ENCODE peak calls at places on chromosome 22, in eight cellular contexts. I, P, R, T, W, X, N and Z are unnamed samples.

GRCh38 chr22:19759459-19759993 is 1.1 kb upstream of the TBX1 start:
- DNase-seq in N (no peak), P (no peak), I (no peak), T (no peak), R (no peak), X (no peak), W (no peak), Z (no peak)

GRCh38 chr22:28044546-28045173 is 125.6 kb upstream of the PITPNB start:
- DNase-seq in R (no peak), W (no peak), P (no peak), T (no peak), X (no peak), N (no peak), I (no peak), Z (no peak)

GRCh38 chr22:47564651-47565050 is 802.2 kb downstream of the TBC1D22A start:
- DNase-seq in I (no peak), W (peak; percentile 9), N (no peak), T (no peak), X (peak; percentile 34), R (no peak), P (no peak), Z (no peak)

GRCh38 chr22:19448739-19449421 is 1.4 kb upstream of the C22orf39 start:
- DNase-seq in X (no peak), W (no peak), N (no peak), R (no peak), I (no peak), T (no peak), P (no peak), Z (no peak)

GRCh38 chr22:30305519-30305905 is 16.2 kb upstream of the CASTOR1 start:
- DNase-seq in P (peak; percentile 71), N (no peak), R (no peak), T (peak; percentile 71), X (peak; percentile 89), I (no peak), W (no peak), Z (peak; percentile 74)

GRCh38 chr22:44702479-44703219 is 645 bp downstream of the PRR5 start:
- DNase-seq in X (no peak), R (no peak), P (peak; percentile 25), I (peak; percentile 23), T (no peak), N (no peak), W (no peak), Z (no peak)

GRCh38 chr22:31343235-31344191 is 2.6 kb downstream of the PATZ1 start:
- DNase-seq in R (peak; percentile 87), T (no peak), N (no peak), I (peak; percentile 93), P (peak; percentile 40), W (peak; percentile 89), X (no peak), Z (peak; percentile 90)

GRCh38 chr22:44211946-44212930 is 31.5 kb downstream of the PARVG start:
- DNase-seq in W (no peak), P (no peak), I (no peak), X (no peak), R (no peak), N (no peak), T (no peak), Z (no peak)

GRCh38 chr22:37190262-37190780 is 2.3 kb upstream of the C1QTNF6 start:
- DNase-seq in R (no peak), T (no peak), W (no peak), X (no peak), P (no peak), N (no peak), I (no peak), Z (no peak)

GRCh38 chr22:38040953-38041759 is 16.0 kb upstream of the PICK1 start:
- DNase-seq in N (no peak), R (no peak), W (no peak), T (no peak), P (no peak), X (no peak), I (no peak), Z (no peak)